ENCODE peak calls at places on chromosome 11, in five cellular contexts. N is H9, T is nephron progenitor cell, D is GM20000, F is sigmoid colon. G is an unnamed sample.

GRCh38 chr11:67054851-67055523 is 1.7 kb upstream of the RHOD start:
- DNase-seq in F (no peak), N (no peak), D (peak), T (no peak), G (peak)

GRCh38 chr11:70711911-70712185 is 313.5 kb downstream of the CTTN start:
- DNase-seq in T (no peak), N (peak), F (no peak), D (no peak), G (no peak)

GRCh38 chr11:45511566-45511965 is 153.9 kb downstream of the CHST1 start:
- DNase-seq in T (no peak), D (no peak), N (no peak), F (no peak), G (no peak)

GRCh38 chr11:78832226-78832947 is 257.7 kb upstream of the NARS2 start:
- DNase-seq in T (no peak), N (no peak), F (no peak), D (no peak), G (no peak)

GRCh38 chr11:47186937-47187681 is 875 bp upstream of the PACSIN3 start:
- DNase-seq in F (peak), N (peak), D (peak), T (peak), G (peak)

GRCh38 chr11:10387209-10388083 is 67.6 kb upstream of the AMPD3 start:
- DNase-seq in F (peak), T (no peak), D (no peak), N (no peak), G (no peak)

GRCh38 chr11:111557425-111558111 is 17.0 kb downstream of the LAYN start:
- DNase-seq in T (no peak), D (no peak), F (no peak), N (no peak), G (no peak)

GRCh38 chr11:65546217-65546958 is 11.8 kb downstream of the LTBP3 start:
- DNase-seq in T (peak), D (peak), F (peak), N (peak), G (peak)

GRCh38 chr11:29260939-29261705 is 755.7 kb downstream of the KCNA4 start:
- DNase-seq in D (no peak), T (no peak), F (no peak), N (no peak), G (no peak)

GRCh38 chr11:35765211-35765610 is 102.6 kb downstream of the TRIM44 start:
- DNase-seq in F (no peak), N (no peak), D (no peak), T (no peak), G (no peak)

GRCh38 chr11:62394825-62395538 is 23.9 kb upstream of the SCGB1A1 start:
- DNase-seq in T (peak), F (peak), N (peak), D (peak), G (peak)

GRCh38 chr11:117547911-117548310 is 220.3 kb downstream of the CEP164 start:
- DNase-seq in D (no peak), F (no peak), N (no peak), T (no peak), G (no peak)

GRCh38 chr11:63877658-63878241 is 38.8 kb downstream of the MARK2 start:
- DNase-seq in N (no peak), F (no peak), T (no peak), D (no peak), G (no peak)

GRCh38 chr11:9285850-9286587 is 20.9 kb upstream of the DENND5A start:
- DNase-seq in D (no peak), N (no peak), T (no peak), F (no peak), G (no peak)

GRCh38 chr11:16603890-16604783 is 134.3 kb upstream of the C11orf58 start:
- DNase-seq in D (peak), T (peak), F (peak), N (peak), G (peak)

GRCh38 chr11:96331556-96332168 is 11.3 kb downstream of the MAML2 start:
- DNase-seq in F (no peak), N (no peak), D (no peak), T (no peak), G (no peak)

GRCh38 chr11:15826826-15827225 is 529.5 kb downstream of the SOX6 start:
- DNase-seq in T (peak), D (peak), N (peak), F (no peak), G (peak)

GRCh38 chr11:46330154-46330886 is 16.9 kb upstream of the DGKZ start:
- DNase-seq in T (peak), N (no peak), D (no peak), F (no peak), G (no peak)

GRCh38 chr11:134015541-134015940 is 53.3 kb upstream of the JAM3 start:
- DNase-seq in N (no peak), F (no peak), D (no peak), T (no peak), G (no peak)

GRCh38 chr11:73242291-73243092 is 24.4 kb downstream of the P2RY2 start:
- DNase-seq in D (peak), T (peak), F (peak), N (peak), G (peak)

GRCh38 chr11:61812736-61813411 is 3.9 kb downstream of the FADS1 start:
- DNase-seq in N (no peak), D (no peak), T (no peak), F (no peak), G (no peak)

GRCh38 chr11:66700337-66700736 is 22.6 kb upstream of the RBM4B start:
- DNase-seq in F (no peak), T (no peak), N (no peak), D (no peak), G (no peak)

GRCh38 chr11:106228996-106229395 is 151.5 kb downstream of the AASDHPPT start:
- DNase-seq in F (no peak), T (no peak), D (no peak), N (no peak), G (no peak)

GRCh38 chr11:110085255-110085838 is 7.8 kb upstream of the ZC3H12C start:
- DNase-seq in T (no peak), F (no peak), N (no peak), D (no peak), G (no peak)

GRCh38 chr11:122150484-122151124 is 34.6 kb upstream of the BLID start:
- DNase-seq in N (no peak), D (no peak), F (no peak), T (no peak), G (no peak)

GRCh38 chr11:35486446-35486845 is 39.0 kb downstream of the PAMR1 start:
- DNase-seq in N (no peak), D (no peak), F (no peak), T (no peak), G (no peak)

GRCh38 chr11:125343732-125344131 is 152.3 kb downstream of the FEZ1 start:
- DNase-seq in F (no peak), D (no peak), T (no peak), N (no peak), G (no peak)

GRCh38 chr11:18248561-18248960 is at the start of gene SAA2:
- DNase-seq in F (no peak), D (no peak), T (no peak), N (no peak), G (no peak)

GRCh38 chr11:62572431-62572830 is 1.3 kb downstream of the EEF1G start:
- DNase-seq in F (no peak), N (no peak), T (no peak), D (no peak), G (no peak)

GRCh38 chr11:125950696-125951645 is 5.1 kb downstream of the VSIG10L2 start:
- DNase-seq in N (no peak), T (no peak), F (peak), D (no peak), G (no peak)

GRCh38 chr11:130509942-130510341 is 61.5 kb downstream of the ADAMTS15 start:
- DNase-seq in N (no peak), T (no peak), F (no peak), D (no peak), G (no peak)

GRCh38 chr11:4178813-4179662 is 84.4 kb downstream of the RRM1 start:
- DNase-seq in D (no peak), T (no peak), F (no peak), N (no peak), G (no peak)

GRCh38 chr11:94518300-94518699 is 6.0 kb downstream of the C11orf97 start:
- DNase-seq in F (no peak), D (no peak), T (no peak), N (no peak), G (no peak)

GRCh38 chr11:115244758-115245157 is 259.5 kb downstream of the CADM1 start:
- DNase-seq in N (no peak), F (no peak), T (no peak), D (no peak), G (no peak)

GRCh38 chr11:3939211-3939610 is 83.7 kb downstream of the STIM1 start:
- DNase-seq in T (no peak), N (no peak), D (no peak), F (no peak), G (no peak)

GRCh38 chr11:133966924-133967598 is 10.3 kb upstream of the IGSF9B start:
- DNase-seq in N (peak), T (peak), F (peak), D (no peak), G (peak)

GRCh38 chr11:83097671-83098070 is 26.0 kb upstream of the RAB30 start:
- DNase-seq in D (no peak), F (no peak), N (no peak), T (no peak), G (no peak)

GRCh38 chr11:64865286-64866172 is 12.9 kb downstream of the EHD1 start:
- DNase-seq in D (peak), T (no peak), N (no peak), F (no peak), G (no peak)

GRCh38 chr11:132258865-132259264 is 888.5 kb downstream of the NTM start:
- DNase-seq in F (no peak), T (no peak), N (no peak), D (no peak), G (no peak)
- TF ChIP-seq CTCF in F (no peak), T (no peak), N (no peak), D (no peak), G (no peak)

GRCh38 chr11:44162004-44162403 is 66.5 kb downstream of the EXT2 start:
- DNase-seq in N (no peak), D (no peak), T (no peak), F (no peak), G (no peak)

GRCh38 chr11:44167047-44167446 is 71.6 kb downstream of the EXT2 start:
- DNase-seq in F (no peak), N (no peak), T (no peak), D (no peak), G (no peak)

GRCh38 chr11:44159848-44160721 is 64.6 kb downstream of the EXT2 start:
- DNase-seq in F (no peak), T (no peak), D (peak), N (no peak), G (no peak)

GRCh38 chr11:44158384-44158783 is 62.9 kb downstream of the EXT2 start:
- DNase-seq in N (no peak), F (no peak), D (no peak), T (no peak), G (no peak)

GRCh38 chr11:44162662-44163061 is 67.2 kb downstream of the EXT2 start:
- DNase-seq in T (no peak), F (no peak), D (no peak), N (no peak), G (no peak)
- TF ChIP-seq CTCF in T (no peak), F (no peak), D (no peak), N (no peak), G (no peak)

DNA sequence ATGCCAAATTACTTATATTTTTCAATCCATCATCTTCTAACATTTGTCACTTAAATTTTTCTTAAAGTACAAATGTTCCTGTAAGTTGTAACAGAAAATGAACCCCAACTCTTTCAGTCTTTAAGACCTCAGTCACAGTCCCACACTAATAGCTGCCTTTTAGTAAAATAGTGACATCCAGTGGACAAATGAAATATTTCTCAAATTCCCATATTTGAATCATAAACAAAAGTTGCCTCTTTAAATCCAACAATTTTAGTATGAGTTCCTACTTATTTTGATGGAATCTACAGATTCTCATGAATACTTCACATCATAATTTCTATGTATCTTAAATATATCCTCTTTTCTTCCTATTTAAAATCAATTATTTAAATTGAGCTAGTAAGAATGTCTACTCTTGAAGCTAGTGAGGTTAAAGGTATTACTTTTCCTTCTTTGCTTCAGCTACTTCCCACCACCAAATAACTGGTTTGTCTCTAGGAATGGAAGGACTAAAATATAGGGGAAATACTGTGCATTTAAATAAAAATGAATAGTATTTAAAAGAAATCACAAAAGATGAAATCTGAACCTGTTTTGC is 9.2 kb downstream of the LIN7C start:
- DNase-seq in T (no peak), N (no peak), D (no peak), F (no peak), G (peak)
- TF ChIP-seq CTCF in T (peak), N (peak), D (peak), F (no peak), G (peak)

GRCh38 chr11:118640332-118641154 is 33.1 kb downstream of the PHLDB1 start:
- DNase-seq in T (no peak), N (no peak), F (no peak), D (no peak), G (no peak)
- TF ChIP-seq CTCF in T (no peak), N (peak), F (no peak), D (no peak), G (no peak)

GRCh38 chr11:104843150-104843837 is 55.0 kb downstream of the CASP12 start:
- DNase-seq in D (no peak), F (no peak), N (no peak), T (no peak), G (no peak)
- TF ChIP-seq CTCF in D (no peak), F (no peak), N (no peak), T (no peak), G (no peak)

G was measured in GM13976.